ENCODE peak calls at places on chromosomes 2 and 18, in nine cellular contexts. C, U, O, X, Q, V, H, K and W are unnamed samples.

GRCh38 chr18:76487782-76488181 is 7.3 kb downstream of the ZNF516 start:
- DNase-seq in O (no peak), X (no peak), U (no peak), C (no peak), Q (no peak), K (no peak), H (no peak), V (no peak), W (peak)

GRCh38 chr2:176392744-176393414 is 123.6 kb downstream of the MTX2 start:
- DNase-seq in V (no peak), C (no peak), Q (no peak), K (no peak), X (no peak), H (no peak), U (no peak), O (no peak), W (no peak)

GRCh38 chr2:96839288-96839874 is 4.4 kb downstream of the ANKRD23 start:
- DNase-seq in V (no peak), K (peak), C (peak), O (peak), X (no peak), H (no peak), Q (no peak), U (peak), W (peak)

GRCh38 chr2:52220393-52220792 is 1188.5 kb upstream of the NRXN1 start:
- DNase-seq in X (no peak), V (peak), U (no peak), K (no peak), H (no peak), C (no peak), O (no peak), Q (no peak), W (no peak)

GRCh38 chr18:36296591-36297418 is 708 bp upstream of the FHOD3 start:
- DNase-seq in O (peak), X (peak), U (peak), C (peak), Q (peak), V (peak), K (no peak), H (peak), W (peak)

GRCh38 chr2:73290049-73290839 is 3.1 kb downstream of the EGR4 start:
- DNase-seq in K (no peak), V (no peak), C (peak), X (peak), O (peak), U (peak), Q (peak), H (peak), W (peak)

GRCh38 chr2:240965296-240965904 is 33.0 kb upstream of the SNED1 start:
- DNase-seq in O (no peak), K (peak), V (no peak), H (no peak), U (no peak), C (peak), X (no peak), Q (no peak), W (no peak)

GRCh38 chr2:126799306-126799705 is 99.4 kb upstream of the TEX51 start:
- DNase-seq in X (no peak), Q (no peak), O (no peak), U (no peak), C (no peak), V (no peak), H (no peak), K (no peak), W (no peak)

GRCh38 chr18:28041366-28041765 is 135.6 kb downstream of the CDH2 start:
- DNase-seq in C (no peak), K (no peak), Q (peak), X (no peak), V (peak), O (no peak), H (no peak), U (no peak), W (no peak)

GRCh38 chr2:6957910-6958615 is 40.9 kb downstream of the RNF144A start:
- DNase-seq in C (no peak), K (no peak), U (no peak), X (no peak), V (no peak), Q (peak), O (no peak), H (no peak), W (peak)

GRCh38 chr2:72887032-72887835 is at the start of gene SPR:
- DNase-seq in O (peak), V (peak), C (peak), K (peak), Q (peak), H (peak), U (peak), X (peak), W (peak)

GRCh38 chr2:219766658-219767057 is 139.2 kb downstream of the SLC4A3 start:
- DNase-seq in X (no peak), O (no peak), C (no peak), V (no peak), U (no peak), K (no peak), H (no peak), Q (no peak), W (no peak)

GRCh38 chr2:190859347-190860297 is 21.0 kb upstream of the GLS start:
- DNase-seq in C (no peak), V (no peak), H (no peak), Q (no peak), X (no peak), U (no peak), K (no peak), O (no peak), W (no peak)

GRCh38 chr2:170816499-170817246 is at the start of gene GAD1:
- DNase-seq in C (peak), Q (peak), O (peak), H (peak), K (peak), U (peak), X (peak), V (peak), W (peak)

GRCh38 chr2:6312377-6312776 is 553.3 kb downstream of the CMPK2 start:
- DNase-seq in Q (no peak), H (no peak), U (no peak), C (no peak), X (no peak), K (no peak), V (no peak), O (no peak), W (no peak)

GRCh38 chr18:43625582-43625981 is 348.3 kb upstream of the SYT4 start:
- DNase-seq in X (no peak), Q (no peak), H (no peak), O (no peak), V (no peak), U (no peak), C (no peak), K (no peak), W (no peak)

GRCh38 chr18:79687806-79688205 is 8.2 kb downstream of the CTDP1 start:
- DNase-seq in X (peak), V (peak), K (no peak), H (no peak), U (no peak), O (no peak), C (no peak), Q (peak), W (no peak)

GRCh38 chr2:127643698-127644660 is 2.0 kb upstream of the GPR17 start:
- DNase-seq in X (no peak), K (peak), Q (no peak), C (no peak), U (no peak), V (no peak), O (no peak), H (no peak), W (no peak)

GRCh38 chr18:55501594-55502345 is 86.2 kb downstream of the TCF4 start:
- DNase-seq in Q (no peak), X (no peak), K (no peak), V (peak), H (no peak), C (no peak), U (no peak), O (no peak), W (no peak)

GRCh38 chr2:237178396-237178795 is 92.7 kb downstream of the COPS8 start:
- DNase-seq in C (no peak), U (no peak), Q (peak), K (no peak), O (no peak), H (no peak), X (peak), V (peak), W (no peak)

GRCh38 chr2:75894170-75894569 is 183.5 kb upstream of the GCFC2 start:
- DNase-seq in H (no peak), Q (no peak), K (no peak), V (no peak), U (peak), O (no peak), C (no peak), X (no peak), W (no peak)

GRCh38 chr2:232336956-232337700 is 41.4 kb upstream of the ALPP start:
- DNase-seq in O (no peak), X (no peak), V (no peak), C (no peak), Q (no peak), K (peak), H (no peak), U (no peak), W (no peak)

GRCh38 chr18:51668632-51669031 is 471.2 kb upstream of the MEX3C start:
- DNase-seq in O (no peak), Q (no peak), H (no peak), C (no peak), X (no peak), V (no peak), K (no peak), U (peak), W (no peak)

GRCh38 chr2:239874636-239875356 is 150.3 kb downstream of the NDUFA10 start:
- DNase-seq in X (no peak), O (no peak), V (no peak), K (no peak), Q (no peak), U (no peak), H (no peak), C (no peak), W (no peak)

DNA sequence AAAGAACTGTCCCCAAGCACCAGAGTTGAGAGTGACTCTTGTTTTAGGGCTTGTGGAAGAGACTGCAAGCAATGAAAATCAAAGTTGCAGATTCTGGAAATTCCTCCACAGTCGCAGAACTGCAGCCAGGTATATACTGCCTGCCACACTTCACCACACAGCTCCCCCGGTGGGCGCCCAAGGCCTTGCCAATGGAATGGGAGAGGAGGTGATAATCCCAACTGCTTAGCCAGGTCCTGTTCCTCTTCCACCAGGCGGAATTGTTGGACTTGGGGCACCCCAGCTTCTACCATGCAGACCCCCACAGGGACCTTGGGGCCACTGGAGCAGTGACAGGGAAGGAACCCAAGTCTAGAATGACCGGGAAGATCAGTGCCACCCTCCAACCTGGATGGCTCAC is 4.8 kb upstream of the PDIA6 start:
- DNase-seq in O (peak), H (peak), C (no peak), X (no peak), K (peak), U (no peak), Q (no peak), V (no peak), W (no peak)
- TF ChIP-seq CTCF in O (peak), H (peak), C (no peak), X (peak), K (peak), U (no peak), Q (peak), V (peak), W (no peak)

GRCh38 chr2:3664925-3665324 is 6.9 kb downstream of the ALLC start:
- DNase-seq in C (no peak), K (no peak), U (no peak), X (no peak), O (no peak), Q (no peak), H (peak), V (no peak), W (no peak)
- TF ChIP-seq CTCF in C (no peak), K (no peak), U (no peak), X (no peak), O (no peak), Q (no peak), H (no peak), V (no peak), W (no peak)

DNA sequence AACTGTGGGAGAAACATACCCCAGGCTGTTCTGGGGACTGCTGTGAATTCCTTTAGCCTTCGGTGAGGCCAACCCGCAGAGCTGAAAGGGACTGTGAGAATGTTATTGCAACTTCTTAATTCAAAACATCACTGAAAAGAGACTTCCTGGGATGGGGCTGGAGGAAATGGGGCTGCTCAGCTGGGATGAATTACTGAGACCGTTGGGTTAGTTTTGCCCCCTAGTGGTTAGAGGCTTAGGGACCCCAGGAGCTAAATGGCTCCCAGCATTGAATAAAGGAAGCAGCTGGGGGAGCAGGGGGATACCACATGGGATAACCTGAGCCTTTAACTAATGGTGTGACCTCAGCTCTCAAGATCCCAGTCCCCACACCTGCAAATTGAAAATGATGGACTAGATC is 941.1 kb upstream of the FANCL start:
- DNase-seq in Q (peak), O (peak), V (peak), H (peak), C (no peak), K (no peak), U (peak), X (peak), W (peak)
- TF ChIP-seq CTCF in Q (peak), O (peak), V (peak), H (peak), C (no peak), K (peak), U (peak), X (peak), W (peak)

DNA sequence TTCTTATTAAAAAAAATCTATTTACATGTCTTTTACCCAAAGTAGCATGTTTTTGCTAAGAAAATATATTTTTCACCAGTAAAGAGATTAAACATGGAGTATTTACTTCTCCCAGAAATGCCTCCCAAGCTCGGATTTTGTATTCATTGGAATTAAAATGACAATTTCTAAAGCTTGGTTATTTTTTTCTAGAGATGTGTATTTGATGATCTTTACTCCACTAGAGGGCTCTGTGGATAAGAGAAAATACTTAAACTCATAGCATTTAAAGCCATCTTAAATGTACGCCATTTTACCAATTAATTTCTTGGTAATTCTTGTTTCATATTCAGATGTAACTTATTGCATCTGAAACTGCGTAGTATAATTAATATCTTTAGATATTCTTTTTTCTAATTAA is 461.4 kb downstream of the GALR1 start:
- DNase-seq in Q (no peak), V (no peak), U (no peak), K (no peak), C (no peak), H (no peak), X (peak), O (no peak), W (no peak)
- TF ChIP-seq CTCF in Q (no peak), V (peak), U (peak), K (no peak), C (no peak), H (no peak), X (no peak), O (peak), W (peak)